ENCODE peak calls at places on chromosomes 4 and X, in ten cellular contexts. X is A549, K is HFFc6, V is left lung, J is HCT116, W is kidney epithelial cell, Q is HFF-Myc, F is fibroblast of pulmonary artery, M is fibroblast of lung, P is stomach. C is an unnamed sample.

GRCh38 chrX:107766470-107767140 is 9.0 kb downstream of the TSC22D3 start:
- DNase-seq in F (peak; percentile 75), Q (no peak), P (no peak), K (peak; percentile 17), J (no peak), X (no peak), M (peak; percentile 25), W (peak; percentile 41), V (no peak), C (no peak)

GRCh38 chr4:135240796-135241195 is 1039.2 kb upstream of the PABPC4L start:
- DNase-seq in P (no peak), K (no peak), J (no peak), F (peak; percentile 76), X (no peak), V (no peak), Q (no peak), W (no peak), M (no peak), C (no peak)

GRCh38 chrX:18674788-18675735 is 3.2 kb upstream of the RS1 start:
- DNase-seq in W (no peak), P (peak; percentile 74), X (peak; percentile 62), Q (peak; percentile 35), F (peak; percentile 76), V (peak; percentile 91), K (peak; percentile 55), J (peak; percentile 24), M (peak; percentile 48), C (peak; percentile 77)

GRCh38 chr4:25144870-25145481 is 15.3 kb downstream of the SEPSECS start:
- DNase-seq in Q (no peak), J (peak; percentile 24), P (no peak), F (peak; percentile 57), K (peak; percentile 32), X (peak; percentile 28), M (peak; percentile 18), V (no peak), W (no peak), C (no peak)

GRCh38 chr4:76449362-76449767 is 14.3 kb downstream of the SHROOM3 start:
- DNase-seq in M (peak; percentile 87), Q (no peak), X (no peak), J (no peak), V (no peak), W (no peak), P (no peak), K (no peak), F (peak; percentile 36), C (no peak)

GRCh38 chrX:129961180-129962083 is 21.0 kb upstream of the BCORL1 start:
- DNase-seq in M (peak; percentile 20), P (peak; percentile 75), J (peak; percentile 12), Q (no peak), K (peak; percentile 25), F (no peak), X (peak; percentile 54), W (no peak), V (peak; percentile 92), C (peak; percentile 57)

GRCh38 chr4:188023682-188024081 is 28.1 kb downstream of the ZFP42 start:
- DNase-seq in M (peak; percentile 16), K (no peak), P (no peak), V (no peak), Q (no peak), W (no peak), J (no peak), F (no peak), X (no peak), C (no peak)

GRCh38 chrX:152520653-152521052 is 69.5 kb upstream of the GABRA3 start:
- DNase-seq in P (no peak), W (no peak), K (no peak), Q (no peak), M (no peak), V (no peak), F (no peak), J (no peak), X (no peak), C (no peak)

GRCh38 chr4:163614866-163615265 is 120.4 kb downstream of the TMA16 start:
- DNase-seq in X (no peak), J (no peak), Q (no peak), M (no peak), F (no peak), P (no peak), K (no peak), W (no peak), V (no peak), C (no peak)

GRCh38 chr4:166324321-166324720 is 451.3 kb downstream of the TLL1 start:
- DNase-seq in P (no peak), K (peak; percentile 22), J (peak; percentile 37), Q (peak; percentile 16), M (peak; percentile 11), V (no peak), F (peak; percentile 38), W (no peak), X (no peak), C (no peak)

GRCh38 chrX:111719426-111720210 is 38.6 kb downstream of the ALG13 start:
- DNase-seq in F (peak; percentile 14), X (no peak), V (no peak), K (peak; percentile 18), Q (no peak), P (no peak), W (no peak), J (no peak), M (peak; percentile 48), C (no peak)

GRCh38 chr4:77701111-77701510 is 95.5 kb downstream of the CXCL13 start:
- DNase-seq in J (no peak), K (no peak), P (no peak), F (no peak), V (no peak), X (no peak), Q (no peak), M (no peak), W (no peak), C (no peak)

GRCh38 chr4:119479835-119480234 is 148.8 kb downstream of the PDE5A start:
- DNase-seq in X (no peak), K (no peak), V (no peak), Q (no peak), M (no peak), P (no peak), F (no peak), J (no peak), W (no peak), C (no peak)

GRCh38 chr4:128600996-128601857 is 208.3 kb upstream of the JADE1 start:
- DNase-seq in J (peak; percentile 77), Q (peak; percentile 82), K (peak; percentile 90), W (peak; percentile 96), F (peak; percentile 99), M (peak; percentile 97), X (peak; percentile 48), P (peak; percentile 73), V (peak; percentile 76), C (no peak)

GRCh38 chr4:56641494-56642051 is 39.5 kb downstream of the HOPX start:
- DNase-seq in F (peak; percentile 90), J (peak; percentile 80), K (peak; percentile 94), V (no peak), M (peak; percentile 96), W (peak; percentile 45), P (no peak), X (peak; percentile 47), Q (peak; percentile 69), C (no peak)

GRCh38 chr4:134747108-134747805 is 545.7 kb upstream of the PABPC4L start:
- DNase-seq in V (no peak), Q (no peak), K (no peak), W (no peak), M (peak; percentile 17), P (no peak), J (no peak), X (no peak), F (no peak), C (no peak)

GRCh38 chr4:186015212-186015817 is 53.6 kb upstream of the TLR3 start:
- DNase-seq in M (no peak), P (no peak), J (no peak), X (no peak), F (no peak), V (no peak), W (no peak), Q (no peak), K (no peak), C (no peak)
- TF ChIP-seq CTCF in M (no peak), P (no peak), J (no peak), X (no peak), F (no peak), V (no peak), W (no peak), Q (no peak), K (no peak), C (no peak)

DNA sequence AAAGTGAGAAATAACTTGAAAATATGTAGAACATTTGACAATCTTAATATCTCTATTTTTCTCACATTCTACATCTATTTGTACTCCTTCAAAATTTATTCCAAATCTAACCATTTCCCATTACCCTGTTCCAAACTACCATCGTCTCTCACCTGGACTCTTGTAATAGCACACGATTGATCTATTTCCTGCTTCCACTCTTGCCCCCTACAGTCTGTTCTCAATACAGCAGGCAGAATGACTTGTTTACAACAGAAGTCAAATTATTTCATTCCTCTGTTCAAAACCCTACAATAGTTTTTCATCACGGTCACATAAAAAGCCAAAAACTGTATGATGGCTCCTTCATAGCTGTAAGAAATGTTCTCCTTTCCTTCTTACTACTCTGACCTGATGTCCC is 21.1 kb upstream of the LUZP4 start:
- DNase-seq in P (no peak), W (no peak), Q (no peak), F (no peak), K (no peak), J (peak; percentile 13), M (no peak), V (no peak), X (peak; percentile 3), C (no peak)
- TF ChIP-seq CTCF in P (no peak), W (peak; percentile 40), Q (peak; percentile 18), F (peak; percentile 24), K (peak; percentile 62), J (no peak), M (peak; percentile 24), V (peak; percentile 11), X (no peak), C (no peak)

GRCh38 chr4:98745372-98745771 is 87.0 kb upstream of the TSPAN5 start:
- DNase-seq in V (no peak), P (no peak), M (no peak), J (no peak), W (no peak), X (no peak), Q (no peak), K (peak; percentile 30), F (peak; percentile 63), C (no peak)
- TF ChIP-seq CTCF in V (no peak), P (no peak), M (peak; percentile 33), J (peak; percentile 50), W (no peak), X (peak; percentile 35), Q (peak; percentile 33), K (peak; percentile 70), F (peak; percentile 55), C (no peak)

GRCh38 chr4:10897076-10897475 is 212.5 kb upstream of the CLNK start:
- DNase-seq in P (no peak), Q (no peak), F (no peak), J (no peak), V (no peak), K (no peak), M (no peak), X (no peak), W (no peak), C (no peak)

GRCh38 chr4:10893417-10893816 is 208.8 kb upstream of the CLNK start:
- DNase-seq in Q (no peak), V (no peak), W (no peak), K (no peak), P (no peak), X (no peak), J (no peak), F (no peak), M (no peak), C (no peak)

DNA sequence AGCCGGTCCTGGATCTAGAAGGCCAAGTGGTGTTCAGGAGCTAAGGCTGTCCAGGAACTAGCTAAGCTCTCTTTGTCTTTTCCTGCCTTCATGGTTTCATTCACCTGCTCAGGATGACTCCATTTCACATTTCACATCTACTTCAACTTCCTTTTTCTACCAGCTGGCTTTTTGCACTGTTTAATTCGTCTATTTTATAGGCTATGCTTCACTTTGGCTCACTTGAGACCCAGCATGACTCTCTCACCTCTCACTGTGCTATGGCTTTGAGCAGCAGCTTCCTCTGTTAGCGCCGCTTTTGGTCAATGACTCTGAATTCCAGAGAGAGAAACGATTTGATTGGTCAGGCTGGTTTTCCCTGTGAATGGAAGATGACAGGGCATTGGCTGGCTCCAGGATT is 213.5 kb upstream of the CLNK start:
- DNase-seq in M (no peak), V (no peak), F (no peak), J (no peak), Q (no peak), X (no peak), P (no peak), K (no peak), W (no peak), C (no peak)
- TF ChIP-seq CTCF in M (no peak), V (no peak), F (no peak), J (no peak), Q (no peak), X (no peak), P (no peak), K (no peak), W (no peak), C (no peak)